ENCODE peak calls at places on chromosomes 13 and 19, in seven cellular contexts. One of them, this sample, is unnamed.

GRCh38 chr19:3851254-3852176 is 17.3 kb downstream of the ZFR2 start:
- DNase-seq in stimulated activated CD8-positive, alpha-beta memory T cell treated with anti-CD3 and anti-CD28 coated beads, Interleukin-12 subunit alpha, Interleukin-12 subunit beta, amount 100 ng/mL, for 4 hours: no peak
- DNase-seq in nephron progenitor cell: no peak
- DNase-seq in ACHN: peak
- DNase-seq in fibroblast of the conjunctiva: no peak
- DNase-seq in GM04503: no peak
- DNase-seq in DMS 273 treated with DMSO at 0.1 percent for 48 hours: no peak
- DNase-seq in this sample: no peak

GRCh38 chr19:36837525-36837901 is 674 bp downstream of the ZNF790 start:
- DNase-seq in ACHN: no peak
- DNase-seq in GM04503: no peak
- DNase-seq in stimulated activated CD8-positive, alpha-beta memory T cell treated with anti-CD3 and anti-CD28 coated beads, Interleukin-12 subunit alpha, Interleukin-12 subunit beta, amount 100 ng/mL, for 4 hours: no peak
- DNase-seq in nephron progenitor cell: no peak
- DNase-seq in fibroblast of the conjunctiva: no peak
- DNase-seq in DMS 273 treated with DMSO at 0.1 percent for 48 hours: peak
- DNase-seq in this sample: no peak

GRCh38 chr13:112748947-112749346 is 59.1 kb downstream of the ATP11A start:
- DNase-seq in nephron progenitor cell: no peak
- DNase-seq in ACHN: no peak
- DNase-seq in GM04503: peak
- DNase-seq in DMS 273 treated with DMSO at 0.1 percent for 48 hours: no peak
- DNase-seq in fibroblast of the conjunctiva: no peak
- DNase-seq in stimulated activated CD8-positive, alpha-beta memory T cell treated with anti-CD3 and anti-CD28 coated beads, Interleukin-12 subunit alpha, Interleukin-12 subunit beta, amount 100 ng/mL, for 4 hours: no peak
- DNase-seq in this sample: no peak

GRCh38 chr13:21668665-21669599 is 1.9 kb upstream of the FGF9 start:
- DNase-seq in ACHN: no peak
- DNase-seq in fibroblast of the conjunctiva: no peak
- DNase-seq in nephron progenitor cell: peak
- DNase-seq in GM04503: no peak
- DNase-seq in stimulated activated CD8-positive, alpha-beta memory T cell treated with anti-CD3 and anti-CD28 coated beads, Interleukin-12 subunit alpha, Interleukin-12 subunit beta, amount 100 ng/mL, for 4 hours: no peak
- DNase-seq in DMS 273 treated with DMSO at 0.1 percent for 48 hours: no peak
- DNase-seq in this sample: no peak

GRCh38 chr19:17610384-17610783 is 54.9 kb downstream of the COLGALT1 start:
- DNase-seq in DMS 273 treated with DMSO at 0.1 percent for 48 hours: no peak
- DNase-seq in fibroblast of the conjunctiva: no peak
- DNase-seq in nephron progenitor cell: no peak
- DNase-seq in ACHN: no peak
- DNase-seq in stimulated activated CD8-positive, alpha-beta memory T cell treated with anti-CD3 and anti-CD28 coated beads, Interleukin-12 subunit alpha, Interleukin-12 subunit beta, amount 100 ng/mL, for 4 hours: no peak
- DNase-seq in GM04503: no peak
- DNase-seq in this sample: no peak

GRCh38 chr19:21117041-21117907 is 24.6 kb upstream of the ZNF431 start:
- DNase-seq in nephron progenitor cell: no peak
- DNase-seq in GM04503: no peak
- DNase-seq in stimulated activated CD8-positive, alpha-beta memory T cell treated with anti-CD3 and anti-CD28 coated beads, Interleukin-12 subunit alpha, Interleukin-12 subunit beta, amount 100 ng/mL, for 4 hours: no peak
- DNase-seq in ACHN: no peak
- DNase-seq in fibroblast of the conjunctiva: no peak
- DNase-seq in DMS 273 treated with DMSO at 0.1 percent for 48 hours: no peak
- DNase-seq in this sample: no peak

GRCh38 chr19:39261704-39262103 is 6.5 kb upstream of the IFNL2 start:
- DNase-seq in ACHN: no peak
- DNase-seq in fibroblast of the conjunctiva: no peak
- DNase-seq in stimulated activated CD8-positive, alpha-beta memory T cell treated with anti-CD3 and anti-CD28 coated beads, Interleukin-12 subunit alpha, Interleukin-12 subunit beta, amount 100 ng/mL, for 4 hours: no peak
- DNase-seq in DMS 273 treated with DMSO at 0.1 percent for 48 hours: no peak
- DNase-seq in GM04503: no peak
- DNase-seq in nephron progenitor cell: no peak
- DNase-seq in this sample: no peak

GRCh38 chr13:113832204-113832603 is 31.7 kb downstream of the GAS6 start:
- DNase-seq in ACHN: peak
- DNase-seq in GM04503: no peak
- DNase-seq in DMS 273 treated with DMSO at 0.1 percent for 48 hours: no peak
- DNase-seq in stimulated activated CD8-positive, alpha-beta memory T cell treated with anti-CD3 and anti-CD28 coated beads, Interleukin-12 subunit alpha, Interleukin-12 subunit beta, amount 100 ng/mL, for 4 hours: no peak
- DNase-seq in nephron progenitor cell: no peak
- DNase-seq in fibroblast of the conjunctiva: no peak
- DNase-seq in this sample: no peak

GRCh38 chr19:1101337-1101698 is 2.5 kb upstream of the GPX4 start:
- DNase-seq in DMS 273 treated with DMSO at 0.1 percent for 48 hours: no peak
- DNase-seq in stimulated activated CD8-positive, alpha-beta memory T cell treated with anti-CD3 and anti-CD28 coated beads, Interleukin-12 subunit alpha, Interleukin-12 subunit beta, amount 100 ng/mL, for 4 hours: no peak
- DNase-seq in ACHN: no peak
- DNase-seq in GM04503: no peak
- DNase-seq in fibroblast of the conjunctiva: no peak
- DNase-seq in nephron progenitor cell: no peak
- DNase-seq in this sample: no peak

GRCh38 chr19:51824603-51825002 is 29.6 kb downstream of the FPR3 start:
- DNase-seq in nephron progenitor cell: no peak
- DNase-seq in stimulated activated CD8-positive, alpha-beta memory T cell treated with anti-CD3 and anti-CD28 coated beads, Interleukin-12 subunit alpha, Interleukin-12 subunit beta, amount 100 ng/mL, for 4 hours: no peak
- DNase-seq in GM04503: no peak
- DNase-seq in fibroblast of the conjunctiva: no peak
- DNase-seq in ACHN: no peak
- DNase-seq in DMS 273 treated with DMSO at 0.1 percent for 48 hours: no peak
- DNase-seq in this sample: no peak

GRCh38 chr13:23794267-23795161 is 94.7 kb downstream of the MIPEP start:
- DNase-seq in fibroblast of the conjunctiva: peak
- DNase-seq in GM04503: peak
- DNase-seq in stimulated activated CD8-positive, alpha-beta memory T cell treated with anti-CD3 and anti-CD28 coated beads, Interleukin-12 subunit alpha, Interleukin-12 subunit beta, amount 100 ng/mL, for 4 hours: no peak
- DNase-seq in nephron progenitor cell: no peak
- DNase-seq in DMS 273 treated with DMSO at 0.1 percent for 48 hours: no peak
- DNase-seq in ACHN: peak
- DNase-seq in this sample: no peak

GRCh38 chr13:97307544-97307881 is 85.4 kb downstream of the MBNL2 start:
- DNase-seq in ACHN: no peak
- DNase-seq in GM04503: no peak
- DNase-seq in fibroblast of the conjunctiva: no peak
- DNase-seq in nephron progenitor cell: no peak
- DNase-seq in DMS 273 treated with DMSO at 0.1 percent for 48 hours: no peak
- DNase-seq in stimulated activated CD8-positive, alpha-beta memory T cell treated with anti-CD3 and anti-CD28 coated beads, Interleukin-12 subunit alpha, Interleukin-12 subunit beta, amount 100 ng/mL, for 4 hours: no peak
- DNase-seq in this sample: no peak

GRCh38 chr13:65606622-65607021 is 1623.5 kb downstream of the PCDH9 start:
- DNase-seq in ACHN: no peak
- DNase-seq in DMS 273 treated with DMSO at 0.1 percent for 48 hours: no peak
- DNase-seq in GM04503: no peak
- DNase-seq in fibroblast of the conjunctiva: peak
- DNase-seq in nephron progenitor cell: no peak
- DNase-seq in stimulated activated CD8-positive, alpha-beta memory T cell treated with anti-CD3 and anti-CD28 coated beads, Interleukin-12 subunit alpha, Interleukin-12 subunit beta, amount 100 ng/mL, for 4 hours: no peak
- DNase-seq in this sample: no peak

GRCh38 chr13:106357198-106357597 is 178.3 kb downstream of the EFNB2 start:
- DNase-seq in GM04503: peak
- DNase-seq in stimulated activated CD8-positive, alpha-beta memory T cell treated with anti-CD3 and anti-CD28 coated beads, Interleukin-12 subunit alpha, Interleukin-12 subunit beta, amount 100 ng/mL, for 4 hours: no peak
- DNase-seq in DMS 273 treated with DMSO at 0.1 percent for 48 hours: no peak
- DNase-seq in ACHN: no peak
- DNase-seq in fibroblast of the conjunctiva: no peak
- DNase-seq in nephron progenitor cell: no peak
- DNase-seq in this sample: no peak

GRCh38 chr13:57633950-57634828 is 2.6 kb downstream of the PCDH17 start:
- DNase-seq in GM04503: no peak
- DNase-seq in DMS 273 treated with DMSO at 0.1 percent for 48 hours: no peak
- DNase-seq in fibroblast of the conjunctiva: no peak
- DNase-seq in nephron progenitor cell: peak
- DNase-seq in ACHN: no peak
- DNase-seq in stimulated activated CD8-positive, alpha-beta memory T cell treated with anti-CD3 and anti-CD28 coated beads, Interleukin-12 subunit alpha, Interleukin-12 subunit beta, amount 100 ng/mL, for 4 hours: no peak
- DNase-seq in this sample: no peak

This sample was measured in WERI-Rb-1.